ENCODE peak calls at places on chromosomes 2 and 18, in seven cellular contexts. W is K562, B is HCT116, F is HepG2, Q is SK-N-SH, T is NT2/D1, S is H1. K is an unnamed sample.

GRCh38 chr2:231295363-231295655 is 96.9 kb downstream of the ARMC9 start:
- DNase-seq in B (no peak), W (no peak), T (no peak), Q (no peak), F (no peak), S (no peak), K (no peak)

GRCh38 chr2:31390324-31390723 is 24.2 kb downstream of the XDH start:
- DNase-seq in F (no peak), T (no peak), Q (no peak), W (no peak), B (no peak), S (no peak), K (no peak)

GRCh38 chr2:45889620-45890019 is 238.1 kb downstream of the PRKCE start:
- DNase-seq in B (no peak), W (no peak), T (no peak), F (no peak), S (no peak), Q (no peak), K (no peak)

GRCh38 chr18:58080516-58080915 is 36.5 kb downstream of the NEDD4L start:
- DNase-seq in T (no peak), W (no peak), Q (no peak), S (no peak), B (no peak), F (no peak), K (no peak)

GRCh38 chr2:50691518-50691917 is 340.4 kb downstream of the NRXN1 start:
- DNase-seq in T (no peak), S (no peak), B (no peak), W (no peak), F (no peak), Q (no peak), K (no peak)

GRCh38 chr18:22432672-22433137 is 15.0 kb upstream of the CTAGE1 start:
- DNase-seq in F (no peak), Q (no peak), B (peak; percentile 26), S (no peak), T (no peak), W (peak; percentile 48), K (no peak)

GRCh38 chr2:44778671-44779476 is 162.6 kb upstream of the SIX3 start:
- DNase-seq in S (no peak), Q (no peak), W (no peak), T (peak; percentile 67), B (no peak), F (no peak), K (peak; percentile 73)

GRCh38 chr2:217471329-217471728 is 531.5 kb downstream of the TNS1 start:
- DNase-seq in Q (no peak), B (no peak), T (no peak), F (no peak), W (no peak), S (no peak), K (no peak)

GRCh38 chr2:159571540-159572260 is 44.6 kb downstream of the BAZ2B start:
- DNase-seq in T (no peak), B (no peak), Q (no peak), F (no peak), S (no peak), W (no peak), K (no peak)

GRCh38 chr18:45650321-45650720 is 35.0 kb downstream of the SLC14A2 start:
- DNase-seq in Q (no peak), T (no peak), W (no peak), F (no peak), B (no peak), S (no peak), K (no peak)

GRCh38 chr18:5444847-5445246 is 99.0 kb downstream of the EPB41L3 start:
- DNase-seq in Q (no peak), T (no peak), S (no peak), W (no peak), B (no peak), F (no peak), K (no peak)

GRCh38 chr2:234495801-234496441 is 960 bp downstream of the ARL4C start:
- DNase-seq in T (no peak), B (no peak), W (no peak), Q (peak; percentile 56), S (no peak), F (no peak), K (no peak)

GRCh38 chr2:113219889-113220641 is 46.3 kb downstream of the PSD4 start:
- DNase-seq in S (no peak), Q (no peak), T (no peak), F (peak; percentile 85), W (no peak), B (peak; percentile 50), K (no peak)

GRCh38 chr2:214019229-214019972 is 391.5 kb upstream of the VWC2L start:
- DNase-seq in Q (no peak), B (peak; percentile 48), F (no peak), S (no peak), W (no peak), T (no peak), K (no peak)

GRCh38 chr2:128446049-128446811 is 127.6 kb upstream of the HS6ST1 start:
- DNase-seq in F (no peak), S (no peak), T (no peak), B (no peak), Q (no peak), W (no peak), K (no peak)

GRCh38 chr2:222057249-222058073 is 241.3 kb downstream of the PAX3 start:
- DNase-seq in W (peak; percentile 41), F (no peak), B (no peak), Q (peak; percentile 46), T (no peak), S (no peak), K (no peak)

GRCh38 chr18:73365018-73365417 is 497.2 kb upstream of the NETO1 start:
- DNase-seq in Q (no peak), T (no peak), F (no peak), S (no peak), W (no peak), B (no peak), K (no peak)

GRCh38 chr2:25749676-25750075 is 76.3 kb upstream of the DTNB start:
- DNase-seq in F (no peak), Q (no peak), W (no peak), S (no peak), T (no peak), B (no peak), K (no peak)

GRCh38 chr2:47784349-47784851 is 1.5 kb downstream of the MSH6 start:
- DNase-seq in F (no peak), T (no peak), Q (no peak), S (no peak), B (no peak), W (no peak), K (no peak)

GRCh38 chr2:141707486-141707885 is 423.3 kb downstream of the LRP1B start:
- DNase-seq in Q (no peak), T (no peak), W (no peak), F (no peak), B (no peak), S (no peak), K (no peak)

GRCh38 chr2:190648289-190649034 is 421 bp upstream of the NAB1 start:
- DNase-seq in S (no peak), B (peak; percentile 59), T (no peak), W (peak; percentile 86), F (peak; percentile 58), Q (peak; percentile 96), K (peak; percentile 17)
- TF ChIP-seq YY1 in S (no peak), B (peak; percentile 34), T (no peak), W (no peak), F (peak; percentile 45), Q (no peak), K (no peak)

GRCh38 chr2:102304711-102305591 is 6.4 kb upstream of the IL1RL1 start:
- DNase-seq in Q (no peak), W (no peak), B (no peak), T (no peak), S (no peak), F (no peak), K (no peak)

GRCh38 chr2:102302458-102302857 is 8.9 kb upstream of the IL1RL1 start:
- DNase-seq in Q (no peak), S (no peak), F (no peak), W (no peak), T (no peak), B (no peak), K (no peak)

GRCh38 chr2:102304268-102304667 is 7.1 kb upstream of the IL1RL1 start:
- DNase-seq in Q (no peak), S (no peak), W (no peak), T (no peak), B (no peak), F (no peak), K (no peak)

GRCh38 chr2:102303589-102303988 is 7.8 kb upstream of the IL1RL1 start:
- DNase-seq in T (no peak), Q (no peak), W (no peak), S (no peak), B (no peak), F (no peak), K (no peak)

DNA sequence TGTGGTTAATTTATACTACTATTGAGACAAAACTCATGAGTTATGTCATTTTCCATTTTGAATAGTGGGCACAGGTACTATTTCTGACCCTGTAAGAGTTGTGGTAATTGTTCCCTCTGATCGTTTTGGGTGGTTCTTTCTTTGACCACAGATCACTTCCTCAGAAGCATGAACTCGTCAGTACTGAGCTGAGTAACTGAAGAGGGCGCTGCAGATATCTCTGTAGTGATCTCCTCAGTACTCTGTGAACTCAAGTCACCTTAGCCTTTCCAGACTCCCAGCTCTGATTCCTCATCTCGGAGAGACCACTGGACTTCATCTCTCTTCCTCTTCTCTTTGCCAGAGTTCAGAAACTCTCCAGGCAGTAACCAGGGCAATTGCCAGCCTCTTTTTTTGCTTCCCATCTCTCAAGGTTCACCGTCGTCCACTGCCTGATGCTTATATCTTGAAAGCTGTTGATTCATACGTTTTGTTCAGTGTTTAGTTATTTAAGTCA is 9.4 kb upstream of the IL1RL1 start:
- DNase-seq in B (peak; percentile 39), W (no peak), F (no peak), S (peak; percentile 7), T (peak; percentile 47), Q (no peak), K (peak; percentile 47)
- TF ChIP-seq YY1 in B (no peak), W (no peak), F (no peak), S (no peak), T (no peak), Q (no peak), K (peak; percentile 28)

DNA sequence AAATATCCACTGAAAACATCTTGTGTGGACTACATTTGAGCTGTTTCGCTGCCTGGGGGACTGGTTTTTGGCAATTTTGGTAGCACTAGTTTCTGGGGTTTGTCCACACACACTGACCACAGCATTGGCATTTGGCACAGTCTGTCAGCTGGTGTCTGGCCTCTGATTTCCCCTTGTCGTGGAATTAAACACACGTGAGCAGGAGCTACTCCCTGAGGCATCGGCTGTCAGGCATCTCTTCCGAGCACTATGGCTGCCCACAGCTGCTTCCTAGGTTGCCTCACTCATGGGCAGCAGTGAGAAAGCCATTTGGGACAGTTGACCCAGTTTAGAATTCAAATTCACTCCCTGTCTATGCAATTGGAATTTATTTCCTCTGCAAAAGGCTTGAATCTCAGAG is 46.8 kb upstream of the FZD5 start:
- DNase-seq in Q (no peak), F (no peak), T (no peak), W (no peak), B (no peak), S (no peak), K (no peak)
- TF ChIP-seq YY1 in Q (no peak), F (no peak), T (no peak), W (no peak), B (no peak), S (no peak), K (no peak)

DNA sequence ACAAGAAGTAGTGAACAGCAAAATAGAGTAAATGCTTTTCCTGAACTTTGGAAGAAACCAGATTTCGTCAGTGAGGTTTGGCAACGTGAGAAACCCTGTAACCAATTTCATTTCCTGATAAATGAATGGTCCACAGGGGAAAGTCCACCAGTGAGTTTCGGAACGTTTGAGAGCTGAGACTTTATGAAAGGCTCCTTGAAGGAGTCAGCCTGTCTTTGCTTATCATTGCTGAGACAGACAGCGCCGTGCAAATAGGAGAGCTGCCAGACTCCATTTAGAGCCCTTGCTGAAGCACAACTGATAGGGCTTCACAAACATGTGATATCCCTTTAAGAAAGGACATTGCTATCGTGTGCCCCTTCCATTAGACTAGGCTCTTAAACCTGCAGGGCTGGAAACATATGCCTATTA is 121.8 kb upstream of the SMAD7 start:
- DNase-seq in S (no peak), T (no peak), W (peak; percentile 54), F (peak; percentile 77), B (no peak), Q (peak; percentile 27), K (no peak)
- TF ChIP-seq YY1 in S (no peak), T (no peak), W (no peak), F (no peak), B (no peak), Q (no peak), K (no peak)